ENCODE peak calls at places on chromosomes 5 and 9, in four cellular contexts. Q is A549, D is HepG2, E is K562. S is an unnamed sample.

GRCh38 chr9:81113408-81114124 is 575.8 kb downstream of the TLE1 start:
- DNase-seq in Q (no peak), D (no peak), E (no peak), S (no peak)

GRCh38 chr5:120447706-120448239 is 16.3 kb upstream of the PRR16 start:
- DNase-seq in Q (no peak), D (no peak), E (no peak), S (no peak)

GRCh38 chr5:82924241-82924989 is 152.8 kb downstream of the TMEM167A start:
- DNase-seq in Q (no peak), D (peak; percentile 14), E (no peak), S (no peak)

GRCh38 chr5:94422819-94423218 is 195.6 kb downstream of the KIAA0825 start:
- DNase-seq in Q (no peak), D (no peak), E (no peak), S (no peak)

GRCh38 chr5:176573564-176574296 is 24.6 kb downstream of the CDHR2 start:
- DNase-seq in Q (peak; percentile 58), D (peak; percentile 38), E (peak; percentile 85), S (peak; percentile 88)

GRCh38 chr5:118506453-118506852 is 481.9 kb downstream of the DTWD2 start:
- DNase-seq in Q (no peak), D (no peak), E (no peak), S (no peak)

GRCh38 chr5:168327994-168328393 is 36.5 kb downstream of the WWC1 start:
- DNase-seq in Q (no peak), D (no peak), E (no peak), S (no peak)

GRCh38 chr9:135714242-135715055 is 12.5 kb downstream of the KCNT1 start:
- DNase-seq in Q (no peak), D (no peak), E (peak; percentile 70), S (peak; percentile 64)

GRCh38 chr9:27654629-27655285 is 81.5 kb upstream of the C9orf72 start:
- DNase-seq in Q (no peak), D (no peak), E (no peak), S (no peak)

GRCh38 chr5:60801406-60802090 is 42.5 kb downstream of the ELOVL7 start:
- DNase-seq in Q (no peak), D (peak; percentile 25), E (no peak), S (no peak)

GRCh38 chr5:6656680-6657079 is 23.4 kb downstream of the SRD5A1 start:
- DNase-seq in Q (peak; percentile 30), D (no peak), E (no peak), S (no peak)

GRCh38 chr9:131799177-131799823 is 59.4 kb upstream of the RAPGEF1 start:
- DNase-seq in Q (peak; percentile 43), D (peak; percentile 24), E (peak; percentile 75), S (peak; percentile 82)

GRCh38 chr9:132185164-132186009 is 23.5 kb downstream of the NTNG2 start:
- DNase-seq in Q (no peak), D (no peak), E (peak; percentile 50), S (no peak)

GRCh38 chr5:39986614-39987013 is 561.8 kb upstream of the DAB2 start:
- DNase-seq in Q (no peak), D (no peak), E (no peak), S (no peak)

GRCh38 chr9:126690431-126691051 is 76.8 kb downstream of the LMX1B start:
- DNase-seq in Q (peak; percentile 51), D (no peak), E (peak; percentile 81), S (peak; percentile 86)

GRCh38 chr5:10009802-10010201 is 239.9 kb downstream of the ATPSCKMT start:
- DNase-seq in Q (no peak), D (no peak), E (no peak), S (no peak)

GRCh38 chr9:104280711-104281110 is 186.6 kb downstream of the SMC2 start:
- DNase-seq in Q (no peak), D (no peak), E (no peak), S (no peak)

GRCh38 chr5:72543365-72543764 is 36.2 kb upstream of the ZNF366 start:
- DNase-seq in Q (no peak), D (no peak), E (no peak), S (no peak)

GRCh38 chr9:88425538-88425950 is 37.3 kb downstream of the SPIN1 start:
- DNase-seq in Q (peak; percentile 12), D (no peak), E (no peak), S (no peak)

GRCh38 chr5:113526421-113526820 is 12.9 kb downstream of the YTHDC2 start:
- DNase-seq in Q (no peak), D (no peak), E (no peak), S (no peak)

GRCh38 chr9:80605129-80605528 is 1033.4 kb downstream of the TLE4 start:
- DNase-seq in Q (peak; percentile 35), D (peak; percentile 16), E (no peak), S (no peak)

GRCh38 chr5:175288048-175288621 is 155.8 kb downstream of the DRD1 start:
- DNase-seq in Q (peak; percentile 66), D (no peak), E (no peak), S (no peak)

GRCh38 chr9:27672730-27673129 is 99.4 kb upstream of the C9orf72 start:
- DNase-seq in Q (no peak), D (no peak), E (no peak), S (no peak)

GRCh38 chr5:76583163-76584047 is 39.8 kb downstream of the F2RL2 start:
- DNase-seq in Q (peak; percentile 34), D (no peak), E (no peak), S (no peak)

GRCh38 chr5:5277118-5277517 is 137.0 kb downstream of the ADAMTS16 start:
- DNase-seq in Q (no peak), D (no peak), E (no peak), S (no peak)

GRCh38 chr5:64207978-64208377 is 42.3 kb downstream of the RNF180 start:
- DNase-seq in Q (peak; percentile 14), D (peak; percentile 8), E (no peak), S (no peak)

GRCh38 chr9:35738186-35738585 is 5.7 kb downstream of the CREB3 start:
- DNase-seq in Q (no peak), D (no peak), E (no peak), S (no peak)

GRCh38 chr5:43753069-43753468 is 150.1 kb downstream of the NNT start:
- DNase-seq in Q (no peak), D (no peak), E (no peak), S (no peak)

GRCh38 chr9:127903557-127904475 is 4.4 kb upstream of the ST6GALNAC6 start:
- DNase-seq in Q (no peak), D (peak; percentile 87), E (peak; percentile 78), S (peak; percentile 83)

GRCh38 chr9:32385135-32385884 is 867 bp downstream of the ACO1 start:
- DNase-seq in Q (no peak), D (no peak), E (no peak), S (no peak)

GRCh38 chr5:115262066-115262404 is 642 bp downstream of the PGGT1B start:
- DNase-seq in Q (peak; percentile 5), D (peak; percentile 4), E (peak; percentile 13), S (no peak)

GRCh38 chr5:81994679-81995078 is 22.9 kb downstream of the ATG10 start:
- DNase-seq in Q (no peak), D (no peak), E (no peak), S (no peak)

GRCh38 chr9:20022410-20022809 is 233.6 kb upstream of the SLC24A2 start:
- DNase-seq in Q (no peak), D (no peak), E (no peak), S (no peak)

GRCh38 chr9:126389958-126390357 is 63.3 kb downstream of the MVB12B start:
- DNase-seq in Q (no peak), D (no peak), E (no peak), S (no peak)

GRCh38 chr5:102754499-102755424 is at the start of gene PAM:
- DNase-seq in Q (peak; percentile 49), D (peak; percentile 36), E (peak; percentile 62), S (peak; percentile 79)

GRCh38 chr5:132000677-132001453 is 10.6 kb downstream of the ACSL6 start:
- DNase-seq in Q (no peak), D (peak; percentile 22), E (no peak), S (no peak)

GRCh38 chr5:71731015-71731414 is 11.9 kb downstream of the CARTPT start:
- DNase-seq in Q (no peak), D (no peak), E (no peak), S (no peak)

DNA sequence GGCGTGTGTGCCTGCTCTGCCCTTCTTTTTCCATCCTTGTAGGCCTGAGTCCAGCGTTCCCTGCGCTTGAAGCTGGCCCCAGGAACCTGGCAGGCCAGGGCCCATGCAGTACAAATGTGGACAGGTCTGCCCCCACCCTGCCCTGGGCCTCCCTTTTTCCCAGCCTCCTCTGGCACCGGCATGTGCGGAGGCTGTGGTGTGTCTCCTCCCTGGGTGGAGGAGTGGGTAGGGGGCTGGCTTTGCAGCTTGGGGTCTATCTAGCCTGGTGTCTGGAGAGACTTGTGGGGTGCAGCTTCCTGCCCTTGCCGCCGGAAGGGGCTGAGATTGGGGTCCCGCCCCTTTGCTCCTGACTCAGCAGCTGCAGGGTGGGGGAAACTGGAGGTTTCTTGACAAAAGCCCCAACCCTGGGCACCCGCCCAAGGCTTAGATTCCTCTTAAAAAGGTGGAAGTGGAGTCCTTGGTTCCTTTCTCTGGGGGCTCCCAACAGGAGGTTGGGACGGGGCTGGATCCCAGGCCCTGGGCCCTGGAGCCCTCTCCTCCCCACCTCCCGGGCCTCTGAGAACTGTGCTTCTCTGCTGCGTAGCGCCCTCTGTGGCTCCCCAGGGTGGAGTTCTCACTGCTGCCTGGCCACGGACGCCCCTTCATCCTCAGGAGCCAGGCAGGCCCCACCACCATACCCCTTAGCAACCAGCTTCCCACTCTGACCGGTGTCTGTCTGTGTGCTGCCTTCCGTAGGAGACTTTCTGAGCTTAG is 18.0 kb downstream of the RXRA start:
- DNase-seq in Q (no peak), D (no peak), E (peak; percentile 66), S (peak; percentile 46)
- TF ChIP-seq HMGXB4 in Q (no peak), D (no peak), E (no peak), S (no peak)

GRCh38 chr9:130680836-130681768 is 12.5 kb upstream of the EXOSC2 start:
- DNase-seq in Q (peak; percentile 93), D (peak; percentile 70), E (peak; percentile 88), S (peak; percentile 76)
- TF ChIP-seq HMGXB4 in Q (no peak), D (no peak), E (no peak), S (peak; percentile 42)

GRCh38 chr5:180341595-180341994 is 11.5 kb downstream of the GFPT2 start:
- DNase-seq in Q (no peak), D (no peak), E (peak; percentile 30), S (no peak)

GRCh38 chr5:180345186-180345585 is 8.0 kb downstream of the GFPT2 start:
- DNase-seq in Q (no peak), D (no peak), E (no peak), S (no peak)

GRCh38 chr5:180343846-180344327 is 9.2 kb downstream of the GFPT2 start:
- DNase-seq in Q (peak; percentile 41), D (no peak), E (no peak), S (no peak)

GRCh38 chr5:180344393-180344999 is 8.6 kb downstream of the GFPT2 start:
- DNase-seq in Q (no peak), D (no peak), E (no peak), S (no peak)

GRCh38 chr5:180343110-180343845 is 9.9 kb downstream of the GFPT2 start:
- DNase-seq in Q (no peak), D (no peak), E (no peak), S (peak; percentile 55)
- TF ChIP-seq HMGXB4 in Q (no peak), D (no peak), E (no peak), S (no peak)

GRCh38 chr9:69893057-69893456 is 72.4 kb downstream of the CFAP95 start:
- DNase-seq in Q (no peak), D (no peak), E (no peak), S (no peak)

GRCh38 chr9:69894720-69895119 is 74.1 kb downstream of the CFAP95 start:
- DNase-seq in Q (no peak), D (peak; percentile 16), E (no peak), S (no peak)

GRCh38 chr9:69898714-69899209 is 78.1 kb downstream of the CFAP95 start:
- DNase-seq in Q (peak; percentile 59), D (peak; percentile 64), E (no peak), S (no peak)

GRCh38 chr9:69895185-69895584 is 74.6 kb downstream of the CFAP95 start:
- DNase-seq in Q (peak; percentile 29), D (no peak), E (no peak), S (no peak)

GRCh38 chr9:69895659-69896058 is 75.0 kb downstream of the CFAP95 start:
- DNase-seq in Q (peak; percentile 20), D (no peak), E (no peak), S (no peak)
- TF ChIP-seq HMGXB4 in Q (no peak), D (no peak), E (no peak), S (no peak)